ENCODE peak calls at places on chromosomes 16 and 17, in eight cellular contexts. B is fibroblast of lung, J is upper lobe of right lung, S is neural progenitor cell, M is psoas muscle, P is RWPE2, X is cardiac muscle cell, H is heart left ventricle. C is an unnamed sample.

GRCh38 chr17:70677783-70678647 is 508.7 kb downstream of the KCNJ2 start:
- DNase-seq in B (peak; percentile 25), J (no peak), S (peak; percentile 33), M (no peak), P (no peak), X (no peak), H (no peak), C (no peak)

GRCh38 chr16:88633684-88634140 is 4.7 kb upstream of the IL17C start:
- DNase-seq in B (no peak), J (peak; percentile 80), S (peak; percentile 69), M (no peak), P (no peak), X (peak; percentile 28), H (no peak), C (peak; percentile 16)

GRCh38 chr17:2947588-2947950 is 115.8 kb downstream of the OR1D5 start:
- DNase-seq in B (no peak), J (peak; percentile 52), S (no peak), M (no peak), P (no peak), X (no peak), H (no peak), C (no peak)

GRCh38 chr16:31874354-31875111 is 926 bp downstream of the ZNF267 start:
- DNase-seq in B (peak; percentile 47), J (no peak), S (peak; percentile 9), M (no peak), P (no peak), X (peak; percentile 51), H (no peak), C (peak; percentile 26)

GRCh38 chr17:5115673-5116651 is at the start of gene USP6:
- DNase-seq in B (no peak), J (peak; percentile 66), S (no peak), M (no peak), P (peak; percentile 56), X (no peak), H (no peak), C (no peak)

GRCh38 chr17:73226556-73227172 is 33.8 kb downstream of the COG1 start:
- DNase-seq in B (no peak), J (no peak), S (no peak), M (no peak), P (no peak), X (peak; percentile 27), H (no peak), C (no peak)

GRCh38 chr17:45050680-45051059 is 762 bp downstream of the DCAKD start:
- DNase-seq in B (no peak), J (no peak), S (peak; percentile 45), M (no peak), P (no peak), X (peak; percentile 14), H (no peak), C (peak; percentile 49)

GRCh38 chr17:81684442-81684911 is 666 bp downstream of the HGS start:
- DNase-seq in B (peak; percentile 84), J (no peak), S (peak; percentile 41), M (no peak), P (no peak), X (no peak), H (no peak), C (no peak)

GRCh38 chr17:11391134-11391533 is 150.1 kb downstream of the SHISA6 start:
- DNase-seq in B (no peak), J (no peak), S (peak; percentile 29), M (no peak), P (no peak), X (no peak), H (no peak), C (peak; percentile 25)

GRCh38 chr17:44451016-44451415 is 52.2 kb downstream of the GPATCH8 start:
- DNase-seq in B (no peak), J (no peak), S (no peak), M (no peak), P (no peak), X (no peak), H (no peak), C (no peak)

GRCh38 chr17:14301761-14302401 is 1.0 kb downstream of the HS3ST3B1 start:
- DNase-seq in B (peak; percentile 65), J (peak; percentile 75), S (peak; percentile 48), M (peak; percentile 40), P (no peak), X (peak; percentile 64), H (peak; percentile 45), C (peak; percentile 86)

GRCh38 chr16:54077412-54077821 is 209.2 kb downstream of the IRX3 start:
- DNase-seq in B (peak; percentile 64), J (no peak), S (no peak), M (no peak), P (peak; percentile 79), X (peak; percentile 50), H (no peak), C (no peak)

GRCh38 chr17:75632863-75633483 is at the start of gene SMIM5:
- DNase-seq in B (peak; percentile 79), J (peak; percentile 93), S (peak; percentile 91), M (peak; percentile 90), P (no peak), X (peak; percentile 91), H (peak; percentile 90), C (peak; percentile 96)
- H3K27ac ChIP-seq in B (peak within 1 kb of the TSS; percentile 73), J (peak within 1 kb of the TSS; percentile 81), S (no peak within 1 kb of the TSS), M (peak within 1 kb of the TSS; percentile 78), P (peak within 1 kb of the TSS; percentile 34), X (peak within 1 kb of the TSS; percentile 71), H (peak within 1 kb of the TSS; percentile 87), C (peak within 1 kb of the TSS; percentile 75)

GRCh38 chr17:9016941-9017552 is 4.3 kb upstream of the NTN1 start:
- DNase-seq in B (no peak), J (no peak), S (no peak), M (no peak), P (no peak), X (no peak), H (no peak), C (peak; percentile 24)
- H3K4me3 ChIP-seq in B (no peak overlapping the region), J (no peak overlapping the region), S (no peak overlapping the region), M (no peak overlapping the region), P (no peak overlapping the region), X (no peak overlapping the region), H (no peak overlapping the region), C (no peak overlapping the region)

GRCh38 chr17:49756323-49756722 is 7.6 kb downstream of the FAM117A start:
- DNase-seq in B (no peak), J (no peak), S (no peak), M (no peak), P (no peak), X (no peak), H (no peak), C (no peak)
- H3K4me1 ChIP-seq in B (no peaks in the 10 kb centered on the region), J (peaks cover 4% of the 10 kb centered on the region), S (peaks cover 4% of the 10 kb centered on the region), M (no peaks in the 10 kb centered on the region), P (no peaks in the 10 kb centered on the region), X (peaks cover 14% of the 10 kb centered on the region), H (no peaks in the 10 kb centered on the region), C (no peaks in the 10 kb centered on the region)

DNA sequence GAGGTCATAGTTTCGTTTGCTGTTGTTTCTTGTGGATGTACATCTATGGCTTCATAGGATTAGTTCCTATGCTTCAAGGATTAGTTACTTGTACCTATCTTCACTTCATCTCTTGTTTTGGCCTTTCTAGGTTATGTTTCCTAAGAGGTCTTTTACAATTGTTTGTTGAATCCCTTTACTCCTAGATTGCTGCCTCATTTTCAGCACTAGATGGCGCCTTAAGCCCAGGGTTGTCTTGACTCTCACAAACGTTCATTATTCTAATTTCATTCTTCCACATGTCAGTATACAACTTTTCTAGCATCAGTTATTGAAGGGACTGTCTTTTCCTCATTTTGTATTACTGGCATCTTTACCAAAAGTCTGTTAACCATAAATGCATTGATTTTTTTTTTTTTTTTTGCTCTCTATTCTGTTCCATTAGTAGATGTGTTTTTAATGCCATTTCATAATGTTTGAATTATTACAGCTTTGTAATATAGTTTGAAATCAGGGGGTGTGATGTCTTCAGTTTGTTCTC is 45.0 kb upstream of the NACA2 start:
- DNase-seq in B (peak; percentile 79), J (no peak), S (peak; percentile 55), M (no peak), P (no peak), X (peak; percentile 78), H (no peak), C (peak; percentile 54)
- H3K27ac ChIP-seq in B (no peak overlapping the region), J (no peak overlapping the region), S (no peak overlapping the region), M (no peak overlapping the region), P (no peak overlapping the region), X (no peak overlapping the region), H (no peak overlapping the region), C (no peak overlapping the region)

GRCh38 chr17:61399131-61400057 is at the start of gene TBX2:
- DNase-seq in B (peak; percentile 99), J (peak; percentile 82), S (peak; percentile 67), M (peak; percentile 64), P (no peak), X (peak; percentile 96), H (peak; percentile 90), C (peak; percentile 97)
- H3K4me3 ChIP-seq in B (peak within 1 kb of the TSS; percentile 93), J (peak within 1 kb of the TSS; percentile 65), S (peak within 1 kb of the TSS; percentile 52), M (peak within 1 kb of the TSS; percentile 77), P (peak within 1 kb of the TSS; percentile 43), X (peak within 1 kb of the TSS; percentile 63), H (peak within 1 kb of the TSS; percentile 71), C (peak within 1 kb of the TSS; percentile 91)

DNA sequence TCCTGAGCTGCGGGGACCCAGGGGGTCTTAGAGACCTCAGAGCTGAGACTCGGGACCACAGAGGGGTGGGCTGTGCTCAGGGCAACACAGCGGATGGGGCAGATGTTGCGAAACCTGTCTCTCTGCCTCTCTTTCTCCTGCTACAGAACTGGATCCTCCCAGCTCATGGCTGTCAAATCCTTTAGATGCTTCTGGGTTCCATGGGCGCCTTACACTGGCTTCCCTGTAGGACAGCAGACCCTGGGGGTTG is 288.9 kb downstream of the SEC14L1 start:
- DNase-seq in B (no peak), J (no peak), S (no peak), M (peak; percentile 18), P (no peak), X (no peak), H (no peak), C (no peak)
- H3K4me1 ChIP-seq in B (peaks cover 72% of the 10 kb centered on the region), J (peaks cover 82% of the 10 kb centered on the region), S (peaks cover 43% of the 10 kb centered on the region), M (peaks cover 80% of the 10 kb centered on the region), P (peaks cover 43% of the 10 kb centered on the region), X (peaks cover 51% of the 10 kb centered on the region), H (peaks cover 82% of the 10 kb centered on the region), C (peaks cover 51% of the 10 kb centered on the region)

GRCh38 chr17:29119265-29119664 is 60.9 kb downstream of the MYO18A start:
- DNase-seq in B (no peak), J (no peak), S (no peak), M (no peak), P (no peak), X (no peak), H (no peak), C (peak; percentile 71)
- H3K27ac ChIP-seq in B (no peak overlapping the region), J (no peak overlapping the region), S (no peak overlapping the region), M (no peak overlapping the region), P (no peak overlapping the region), X (no peak overlapping the region), H (no peak overlapping the region), C (no peak overlapping the region)

DNA sequence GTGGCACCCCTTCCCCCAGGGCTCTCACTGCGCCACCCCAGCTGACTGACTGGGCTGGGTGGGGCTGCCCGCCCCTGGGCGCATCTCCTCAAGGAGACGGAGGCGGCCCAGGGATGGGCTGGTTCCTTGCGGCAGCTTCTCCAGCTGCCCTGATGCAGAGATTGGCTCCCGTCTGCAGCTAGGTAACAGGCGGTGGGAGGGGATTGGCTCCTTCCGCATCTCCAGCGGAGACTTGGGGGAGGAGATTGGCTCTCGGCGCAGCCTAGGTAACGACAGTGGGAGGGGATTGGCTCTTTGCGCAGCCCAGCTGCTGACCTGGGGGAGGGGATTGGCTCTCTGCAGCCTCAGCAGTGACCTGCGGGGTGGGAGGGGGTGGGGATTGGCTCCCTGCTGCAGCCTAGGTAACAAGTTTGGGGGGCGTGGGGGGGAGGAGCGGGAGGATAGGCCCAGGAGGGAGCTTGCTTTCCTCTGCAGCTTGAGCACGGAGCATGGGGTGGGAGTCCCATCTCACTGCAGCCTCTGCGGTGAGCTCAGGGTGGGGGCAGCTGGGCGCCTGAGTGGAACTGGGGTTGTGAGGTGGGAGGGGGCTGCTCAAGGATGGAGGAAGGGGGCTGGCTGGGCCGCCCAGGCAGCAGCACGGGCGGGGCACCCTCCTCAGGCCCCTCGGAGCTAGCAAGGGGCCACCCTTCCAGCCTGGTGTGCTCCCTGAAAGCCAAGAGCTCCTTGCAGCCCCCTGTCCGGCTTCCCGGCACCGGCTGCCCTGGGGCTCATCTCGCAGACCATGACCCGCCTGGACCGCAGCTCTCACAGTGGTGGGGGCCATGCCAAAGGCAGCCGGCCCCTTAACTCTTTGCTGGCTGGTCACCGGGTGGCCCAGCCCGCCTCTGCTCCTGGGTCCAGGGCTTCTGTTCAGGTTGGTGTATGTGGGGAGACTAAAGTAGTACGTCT is 6.4 kb downstream of the NFE2L1 start:
- DNase-seq in B (peak; percentile 86), J (peak; percentile 72), S (peak; percentile 99), M (peak; percentile 76), P (peak; percentile 95), X (peak; percentile 90), H (peak; percentile 88), C (no peak)
- H3K4me3 ChIP-seq in B (no peak overlapping the region), J (peak overlapping the region; percentile 31), S (peak overlapping the region; percentile 61), M (peak overlapping the region; percentile 87), P (peak overlapping the region; percentile 6), X (peak overlapping the region; percentile 25), H (peak overlapping the region; percentile 20), C (no peak overlapping the region)

C was measured in SJCRH30.